ENCODE peak calls at places on chromosomes 16 and 17, in eight cellular contexts. One of them, this sample, is unnamed.

GRCh38 chr16:71882505-71883192 is 1.3 kb downstream of the ZNF821 start:
- DNase-seq in stimulated activated CD8-positive, alpha-beta memory T cell treated with anti-CD3 and anti-CD28 coated beads, Interleukin-7, amount 100 ng/mL, for 1 hour: no peak
- DNase-seq in lower lobe of right lung: no peak
- DNase-seq in MV-4-11: peak
- DNase-seq in T-cell: peak
- DNase-seq in A673: peak
- DNase-seq in tibial nerve: peak
- DNase-seq in activated naive CD4-positive, alpha-beta T cell: peak
- DNase-seq in this sample: peak

GRCh38 chr17:67042104-67042899 is 2.1 kb upstream of the CACNG1 start:
- DNase-seq in lower lobe of right lung: no peak
- DNase-seq in MV-4-11: no peak
- DNase-seq in tibial nerve: no peak
- DNase-seq in activated naive CD4-positive, alpha-beta T cell: no peak
- DNase-seq in T-cell: no peak
- DNase-seq in stimulated activated CD8-positive, alpha-beta memory T cell treated with anti-CD3 and anti-CD28 coated beads, Interleukin-7, amount 100 ng/mL, for 1 hour: no peak
- DNase-seq in A673: no peak
- DNase-seq in this sample: no peak

GRCh38 chr17:68061512-68062313 is 26.2 kb downstream of the KPNA2 start:
- DNase-seq in lower lobe of right lung: no peak
- DNase-seq in T-cell: no peak
- DNase-seq in stimulated activated CD8-positive, alpha-beta memory T cell treated with anti-CD3 and anti-CD28 coated beads, Interleukin-7, amount 100 ng/mL, for 1 hour: no peak
- DNase-seq in activated naive CD4-positive, alpha-beta T cell: no peak
- DNase-seq in MV-4-11: no peak
- DNase-seq in tibial nerve: no peak
- DNase-seq in A673: no peak
- DNase-seq in this sample: peak

GRCh38 chr16:69851491-69852240 is 89.5 kb downstream of the WWP2 start:
- DNase-seq in activated naive CD4-positive, alpha-beta T cell: no peak
- DNase-seq in lower lobe of right lung: no peak
- DNase-seq in A673: no peak
- DNase-seq in T-cell: no peak
- DNase-seq in tibial nerve: no peak
- DNase-seq in stimulated activated CD8-positive, alpha-beta memory T cell treated with anti-CD3 and anti-CD28 coated beads, Interleukin-7, amount 100 ng/mL, for 1 hour: no peak
- DNase-seq in MV-4-11: no peak
- DNase-seq in this sample: no peak

GRCh38 chr17:46834846-46835245 is 16.4 kb upstream of the WNT3 start:
- DNase-seq in tibial nerve: no peak
- DNase-seq in A673: no peak
- DNase-seq in T-cell: no peak
- DNase-seq in activated naive CD4-positive, alpha-beta T cell: no peak
- DNase-seq in MV-4-11: no peak
- DNase-seq in lower lobe of right lung: no peak
- DNase-seq in stimulated activated CD8-positive, alpha-beta memory T cell treated with anti-CD3 and anti-CD28 coated beads, Interleukin-7, amount 100 ng/mL, for 1 hour: no peak
- DNase-seq in this sample: no peak

GRCh38 chr16:28042856-28043255 is 20.7 kb downstream of the GSG1L start:
- DNase-seq in lower lobe of right lung: no peak
- DNase-seq in MV-4-11: no peak
- DNase-seq in A673: peak
- DNase-seq in T-cell: no peak
- DNase-seq in tibial nerve: no peak
- DNase-seq in stimulated activated CD8-positive, alpha-beta memory T cell treated with anti-CD3 and anti-CD28 coated beads, Interleukin-7, amount 100 ng/mL, for 1 hour: no peak
- DNase-seq in activated naive CD4-positive, alpha-beta T cell: no peak
- DNase-seq in this sample: peak

GRCh38 chr16:87635541-87636049 is 33.3 kb downstream of the JPH3 start:
- DNase-seq in activated naive CD4-positive, alpha-beta T cell: peak
- DNase-seq in stimulated activated CD8-positive, alpha-beta memory T cell treated with anti-CD3 and anti-CD28 coated beads, Interleukin-7, amount 100 ng/mL, for 1 hour: peak
- DNase-seq in A673: peak
- DNase-seq in MV-4-11: peak
- DNase-seq in tibial nerve: no peak
- DNase-seq in T-cell: peak
- DNase-seq in lower lobe of right lung: peak
- DNase-seq in this sample: peak

GRCh38 chr16:59296002-59296401 is 561.9 kb upstream of the GOT2 start:
- DNase-seq in MV-4-11: no peak
- DNase-seq in stimulated activated CD8-positive, alpha-beta memory T cell treated with anti-CD3 and anti-CD28 coated beads, Interleukin-7, amount 100 ng/mL, for 1 hour: no peak
- DNase-seq in T-cell: no peak
- DNase-seq in lower lobe of right lung: no peak
- DNase-seq in A673: peak
- DNase-seq in tibial nerve: no peak
- DNase-seq in activated naive CD4-positive, alpha-beta T cell: no peak
- DNase-seq in this sample: peak

GRCh38 chr17:45144199-45145034 is 3.9 kb upstream of the HEXIM1 start:
- DNase-seq in stimulated activated CD8-positive, alpha-beta memory T cell treated with anti-CD3 and anti-CD28 coated beads, Interleukin-7, amount 100 ng/mL, for 1 hour: no peak
- DNase-seq in activated naive CD4-positive, alpha-beta T cell: no peak
- DNase-seq in A673: no peak
- DNase-seq in tibial nerve: peak
- DNase-seq in lower lobe of right lung: peak
- DNase-seq in T-cell: no peak
- DNase-seq in MV-4-11: no peak
- DNase-seq in this sample: no peak

GRCh38 chr17:82868715-82869131 is 28.9 kb upstream of the ZNF750 start:
- DNase-seq in lower lobe of right lung: no peak
- DNase-seq in tibial nerve: no peak
- DNase-seq in stimulated activated CD8-positive, alpha-beta memory T cell treated with anti-CD3 and anti-CD28 coated beads, Interleukin-7, amount 100 ng/mL, for 1 hour: no peak
- DNase-seq in MV-4-11: no peak
- DNase-seq in T-cell: no peak
- DNase-seq in A673: no peak
- DNase-seq in activated naive CD4-positive, alpha-beta T cell: no peak
- DNase-seq in this sample: no peak

GRCh38 chr16:55471448-55472097 is 7.4 kb upstream of the MMP2 start:
- DNase-seq in stimulated activated CD8-positive, alpha-beta memory T cell treated with anti-CD3 and anti-CD28 coated beads, Interleukin-7, amount 100 ng/mL, for 1 hour: no peak
- DNase-seq in A673: peak
- DNase-seq in tibial nerve: no peak
- DNase-seq in activated naive CD4-positive, alpha-beta T cell: no peak
- DNase-seq in T-cell: no peak
- DNase-seq in lower lobe of right lung: no peak
- DNase-seq in MV-4-11: peak
- DNase-seq in this sample: peak

GRCh38 chr17:79843917-79844815 is 4.9 kb upstream of the CBX4 start:
- DNase-seq in activated naive CD4-positive, alpha-beta T cell: no peak
- DNase-seq in lower lobe of right lung: peak
- DNase-seq in stimulated activated CD8-positive, alpha-beta memory T cell treated with anti-CD3 and anti-CD28 coated beads, Interleukin-7, amount 100 ng/mL, for 1 hour: no peak
- DNase-seq in MV-4-11: no peak
- DNase-seq in T-cell: no peak
- DNase-seq in A673: no peak
- DNase-seq in tibial nerve: no peak
- DNase-seq in this sample: peak

This sample was measured in EL.